ENCODE peak calls at places on chromosomes 7 and 10, in nine cellular contexts. Q is bronchial epithelial cell, J is H1, H is RWPE2, Y is MM.1S, L is GM06990, N is tibial nerve, P is pancreas, F is fibroblast of lung. I is an unnamed sample.

GRCh38 chr10:560314-560992 is 129.0 kb downstream of the DIP2C start:
- DNase-seq in Q (no peak), J (no peak), H (no peak), Y (no peak), L (no peak), N (no peak), P (peak), F (no peak), I (no peak)

GRCh38 chr7:24783731-24784130 is 26.5 kb upstream of the GSDME start:
- DNase-seq in Q (no peak), J (no peak), H (no peak), Y (no peak), L (no peak), N (no peak), P (no peak), F (no peak), I (no peak)

GRCh38 chr7:129845972-129846327 is 106.8 kb downstream of the UBE2H start:
- DNase-seq in Q (peak), J (no peak), H (no peak), Y (no peak), L (no peak), N (no peak), P (no peak), F (peak), I (no peak)

GRCh38 chr10:120513307-120513706 is 56.3 kb downstream of the PLPP4 start:
- DNase-seq in Q (no peak), J (no peak), H (no peak), Y (no peak), L (no peak), N (no peak), P (no peak), F (no peak), I (no peak)

GRCh38 chr7:157849726-157850125 is 512.9 kb downstream of the DNAJB6 start:
- DNase-seq in Q (no peak), J (no peak), H (no peak), Y (no peak), L (no peak), N (no peak), P (no peak), F (no peak), I (no peak)

GRCh38 chr7:102244601-102245000 is 42.1 kb upstream of the SH2B2 start:
- DNase-seq in Q (no peak), J (no peak), H (no peak), Y (no peak), L (no peak), N (no peak), P (no peak), F (no peak), I (no peak)

GRCh38 chr10:62626817-62627216 is 177.7 kb upstream of the ADO start:
- DNase-seq in Q (peak), J (no peak), H (no peak), Y (no peak), L (no peak), N (no peak), P (no peak), F (peak), I (no peak)

GRCh38 chr10:494556-494955 is 194.9 kb downstream of the DIP2C start:
- DNase-seq in Q (no peak), J (no peak), H (no peak), Y (no peak), L (no peak), N (no peak), P (no peak), F (no peak), I (no peak)

GRCh38 chr10:91185239-91185875 is 35.1 kb upstream of the PCGF5 start:
- DNase-seq in Q (no peak), J (no peak), H (no peak), Y (no peak), L (no peak), N (no peak), P (no peak), F (peak), I (no peak)

GRCh38 chr10:69676301-69676700 is 46.3 kb downstream of the FAM241B start:
- DNase-seq in Q (no peak), J (no peak), H (no peak), Y (no peak), L (no peak), N (no peak), P (no peak), F (no peak), I (no peak)

GRCh38 chr7:70037171-70037933 is 439.1 kb downstream of the AUTS2 start:
- DNase-seq in Q (no peak), J (no peak), H (no peak), Y (no peak), L (no peak), N (no peak), P (no peak), F (peak), I (no peak)

GRCh38 chr10:72310636-72311035 is 36.9 kb downstream of the DDIT4 start:
- DNase-seq in Q (peak), J (no peak), H (no peak), Y (no peak), L (no peak), N (no peak), P (no peak), F (no peak), I (no peak)

GRCh38 chr10:132700168-132701098 is 85.5 kb downstream of the NKX6-2 start:
- DNase-seq in Q (no peak), J (no peak), H (peak), Y (no peak), L (no peak), N (no peak), P (no peak), F (peak), I (peak)

GRCh38 chr10:131246089-131246488 is 65.4 kb downstream of the TCERG1L start:
- DNase-seq in Q (no peak), J (no peak), H (peak), Y (no peak), L (no peak), N (no peak), P (no peak), F (no peak), I (no peak)

GRCh38 chr10:33116293-33116697 is 158.3 kb upstream of the ITGB1 start:
- DNase-seq in Q (no peak), J (no peak), H (no peak), Y (no peak), L (no peak), N (peak), P (no peak), F (peak), I (no peak)

GRCh38 chr10:58856508-58857240 is 319.8 kb upstream of the PHYHIPL start:
- DNase-seq in Q (peak), J (peak), H (peak), Y (no peak), L (no peak), N (peak), P (peak), F (peak), I (no peak)

GRCh38 chr10:129501652-129502436 is 34.8 kb downstream of the MGMT start:
- DNase-seq in Q (peak), J (no peak), H (no peak), Y (no peak), L (peak), N (no peak), P (no peak), F (no peak), I (no peak)

GRCh38 chr10:132524443-132525285 is 12.9 kb upstream of the INPP5A start:
- DNase-seq in Q (no peak), J (no peak), H (no peak), Y (no peak), L (no peak), N (no peak), P (no peak), F (no peak), I (no peak)

GRCh38 chr10:30883116-30883515 is 148.5 kb downstream of the ZNF438 start:
- DNase-seq in Q (no peak), J (no peak), H (no peak), Y (no peak), L (no peak), N (no peak), P (no peak), F (no peak), I (no peak)

GRCh38 chr10:92880233-92880861 is 32.0 kb downstream of the EXOC6 start:
- DNase-seq in Q (peak), J (no peak), H (no peak), Y (peak), L (no peak), N (peak), P (no peak), F (peak), I (no peak)

GRCh38 chr10:128018236-128018635 is 108.0 kb downstream of the MKI67 start:
- DNase-seq in Q (no peak), J (no peak), H (no peak), Y (peak), L (no peak), N (no peak), P (no peak), F (peak), I (no peak)

GRCh38 chr7:79334841-79335240 is 118.6 kb downstream of the MAGI2 start:
- DNase-seq in Q (no peak), J (no peak), H (no peak), Y (no peak), L (no peak), N (no peak), P (no peak), F (peak), I (no peak)

GRCh38 chr10:119256897-119257296 is 49.5 kb downstream of the GRK5 start:
- DNase-seq in Q (no peak), J (no peak), H (no peak), Y (no peak), L (no peak), N (no peak), P (no peak), F (no peak), I (no peak)

GRCh38 chr10:57790703-57791102 is 477.0 kb downstream of the IPMK start:
- DNase-seq in Q (no peak), J (no peak), H (no peak), Y (no peak), L (no peak), N (no peak), P (no peak), F (no peak), I (no peak)

GRCh38 chr7:102122026-102122425 is 164.6 kb upstream of the SH2B2 start:
- DNase-seq in Q (peak), J (no peak), H (no peak), Y (peak), L (no peak), N (no peak), P (no peak), F (peak), I (no peak)

GRCh38 chr7:34748244-34749039 is 90.4 kb downstream of the NPSR1 start:
- DNase-seq in Q (peak), J (no peak), H (no peak), Y (peak), L (no peak), N (no peak), P (peak), F (peak), I (peak)

GRCh38 chr10:88693392-88694020 is 12.5 kb upstream of the LIPK start:
- DNase-seq in Q (no peak), J (no peak), H (no peak), Y (no peak), L (no peak), N (no peak), P (no peak), F (peak), I (no peak)

GRCh38 chr7:45657136-45657889 is 83.1 kb downstream of the ADCY1 start:
- DNase-seq in Q (no peak), J (no peak), H (no peak), Y (no peak), L (no peak), N (no peak), P (no peak), F (no peak), I (no peak)

GRCh38 chr10:27360581-27361172 is 120.1 kb upstream of the ACBD5 start:
- DNase-seq in Q (peak), J (peak), H (no peak), Y (peak), L (peak), N (peak), P (peak), F (peak), I (peak)

GRCh38 chr10:120195984-120196712 is 260.9 kb upstream of the PLPP4 start:
- DNase-seq in Q (no peak), J (no peak), H (no peak), Y (no peak), L (no peak), N (no peak), P (no peak), F (no peak), I (no peak)

GRCh38 chr10:5546891-5547683 is 22.3 kb downstream of the CALML3 start:
- DNase-seq in Q (peak), J (no peak), H (peak), Y (no peak), L (no peak), N (no peak), P (peak), F (no peak), I (peak)

GRCh38 chr10:5547934-5548660 is 23.3 kb downstream of the CALML3 start:
- DNase-seq in Q (peak), J (no peak), H (no peak), Y (no peak), L (no peak), N (no peak), P (peak), F (no peak), I (peak)

GRCh38 chr10:5549462-5550249 is 24.9 kb downstream of the CALML3 start:
- DNase-seq in Q (no peak), J (no peak), H (no peak), Y (no peak), L (no peak), N (no peak), P (no peak), F (no peak), I (no peak)

GRCh38 chr10:5545778-5546710 is 21.3 kb downstream of the CALML3 start:
- DNase-seq in Q (peak), J (no peak), H (no peak), Y (no peak), L (no peak), N (peak), P (no peak), F (peak), I (peak)

GRCh38 chr10:5547684-5547933 is 22.8 kb downstream of the CALML3 start:
- DNase-seq in Q (no peak), J (no peak), H (no peak), Y (no peak), L (no peak), N (no peak), P (no peak), F (peak), I (no peak)
- H3K4me3 ChIP-seq in Q (peak), J (no peak), H (no peak), Y (peak), L (no peak), N (no peak), P (no peak), F (peak), I (no peak)

DNA sequence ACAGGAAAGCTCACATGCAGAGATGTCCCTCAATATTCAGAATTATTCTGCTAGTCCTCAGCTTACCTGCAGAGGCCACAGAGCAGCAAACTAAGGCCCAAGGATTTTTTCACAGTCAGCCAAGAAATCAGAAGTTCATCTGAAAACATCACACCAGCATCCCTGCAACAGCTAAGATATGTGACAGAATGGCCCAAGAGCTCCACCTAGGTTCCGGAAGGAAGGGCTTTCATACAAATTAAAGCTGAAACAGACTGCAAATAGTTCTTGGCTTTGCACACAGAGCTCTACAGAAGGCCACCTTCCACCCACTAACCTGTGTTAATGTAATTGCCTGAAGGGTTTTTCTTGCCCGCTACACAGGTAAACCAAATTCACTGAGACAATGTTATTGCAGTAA is 438.8 kb upstream of the C7orf33 start:
- DNase-seq in Q (no peak), J (no peak), H (no peak), Y (no peak), L (no peak), N (no peak), P (no peak), F (no peak), I (no peak)
- TF ChIP-seq CTCF in Q (no peak), J (peak), H (no peak), Y (peak), L (peak), N (no peak), P (no peak), F (no peak), I (no peak)

GRCh38 chr7:151231964-151232271 is 365 bp upstream of the CHPF2 start:
- DNase-seq in Q (peak), J (no peak), H (no peak), Y (no peak), L (no peak), N (no peak), P (no peak), F (no peak), I (no peak)

GRCh38 chr7:151233111-151233701 is 923 bp downstream of the CHPF2 start:
- DNase-seq in Q (peak), J (no peak), H (no peak), Y (peak), L (peak), N (no peak), P (no peak), F (peak), I (no peak)

GRCh38 chr7:151232272-151233110 is at the start of gene CHPF2:
- DNase-seq in Q (peak), J (no peak), H (peak), Y (peak), L (peak), N (peak), P (peak), F (peak), I (peak)

GRCh38 chr7:151235091-151235787 is 3.0 kb downstream of the CHPF2 start:
- DNase-seq in Q (no peak), J (no peak), H (no peak), Y (no peak), L (no peak), N (no peak), P (no peak), F (no peak), I (no peak)

DNA sequence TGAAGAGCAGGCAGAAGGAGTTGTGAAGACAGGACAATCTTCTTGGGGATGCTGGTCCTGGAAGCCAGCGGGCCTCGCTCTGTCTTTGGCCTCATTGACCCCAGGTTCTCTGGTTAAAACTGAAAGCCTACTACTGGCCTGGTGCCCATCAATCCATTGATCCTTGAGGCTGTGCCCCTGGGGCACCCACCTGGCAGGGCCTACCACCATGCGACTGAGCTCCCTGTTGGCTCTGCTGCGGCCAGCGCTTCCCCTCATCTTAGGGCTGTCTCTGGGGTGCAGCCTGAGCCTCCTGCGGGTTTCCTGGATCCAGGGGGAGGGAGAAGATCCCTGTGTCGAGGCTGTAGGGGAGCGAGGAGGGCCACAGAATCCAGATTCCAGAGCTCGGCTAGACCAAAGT is 1.5 kb downstream of the CHPF2 start:
- DNase-seq in Q (no peak), J (no peak), H (no peak), Y (no peak), L (no peak), N (no peak), P (no peak), F (no peak), I (no peak)
- H3K4me3 ChIP-seq in Q (no peak), J (peak), H (peak), Y (peak), L (peak), N (no peak), P (peak), F (peak), I (no peak)

DNA sequence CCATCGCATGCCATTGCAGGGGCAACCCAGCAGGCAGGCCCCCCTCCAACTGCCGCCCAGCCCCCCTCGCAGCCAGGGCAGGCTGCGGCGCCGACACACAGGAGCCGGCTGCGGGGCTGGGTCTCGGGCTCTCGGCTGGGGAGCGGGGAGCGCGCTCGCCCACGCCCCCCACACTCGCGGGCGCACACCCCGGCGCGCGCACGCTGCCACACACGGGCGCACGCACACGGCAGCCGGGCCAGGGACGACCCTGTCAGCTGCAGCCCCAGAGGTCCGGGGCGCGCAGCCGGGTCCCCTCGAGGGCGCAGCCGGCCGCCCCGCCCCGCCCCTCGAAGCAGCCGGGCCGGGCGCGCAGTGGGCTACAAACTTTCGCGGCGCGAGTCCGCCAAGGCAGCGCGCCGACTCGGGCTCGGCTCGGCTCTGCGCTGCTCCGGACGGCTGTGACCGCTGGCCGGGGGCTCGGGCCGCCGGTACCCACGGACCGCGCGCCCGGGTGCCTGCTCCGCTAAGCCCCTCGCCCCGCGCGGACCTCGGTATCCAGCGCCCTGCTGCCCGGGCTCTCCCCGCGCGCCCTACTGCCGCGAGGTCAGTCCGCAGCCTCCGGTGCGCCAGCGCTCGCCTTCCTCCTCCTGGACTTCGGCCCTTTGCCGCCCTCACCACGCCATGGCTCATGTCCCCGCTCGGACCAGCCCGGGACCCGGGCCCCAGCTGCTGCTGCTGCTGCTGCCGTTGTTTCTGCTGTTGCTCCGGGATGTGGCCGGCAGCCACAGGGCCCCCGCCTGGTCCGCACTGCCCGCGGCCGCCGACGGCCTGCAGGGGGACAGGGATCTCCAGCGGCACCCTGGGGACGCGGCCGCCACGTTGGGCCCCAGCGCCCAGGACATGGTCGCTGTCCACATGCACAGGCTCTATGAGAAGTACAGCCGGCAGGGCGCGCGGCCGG is at the start of gene GDF10:
- DNase-seq in Q (no peak), J (no peak), H (no peak), Y (no peak), L (no peak), N (no peak), P (no peak), F (no peak), I (no peak)
- TF ChIP-seq CTCF in Q (no peak), J (peak), H (no peak), Y (no peak), L (no peak), N (no peak), P (no peak), F (no peak), I (no peak)

DNA sequence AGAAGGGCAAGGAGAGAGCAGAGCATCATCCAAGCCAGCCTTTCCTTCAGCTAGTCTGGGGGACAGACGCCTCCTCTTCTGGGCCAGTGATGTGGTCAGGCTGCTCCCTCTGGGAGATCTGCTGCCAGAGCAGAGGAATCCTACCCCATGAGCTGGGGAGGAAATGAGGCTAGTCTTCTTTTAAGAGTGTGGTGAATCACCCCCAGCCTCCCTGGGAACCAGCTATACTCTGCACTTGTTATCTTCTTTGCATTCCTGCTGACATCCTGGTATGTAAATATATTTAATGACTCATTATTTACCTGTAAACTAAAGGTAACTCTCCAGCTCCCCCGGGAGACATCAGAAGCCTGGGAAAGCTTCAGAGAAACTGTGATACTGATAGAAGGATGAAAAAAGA is 41.6 kb upstream of the EPHB6 start:
- DNase-seq in Q (peak), J (peak), H (no peak), Y (no peak), L (no peak), N (no peak), P (no peak), F (no peak), I (no peak)
- H3K4me3 ChIP-seq in Q (no peak), J (no peak), H (no peak), Y (no peak), L (no peak), N (no peak), P (no peak), F (no peak), I (no peak)

GRCh38 chr10:75019360-75019759 is 92.1 kb upstream of the SAMD8 start:
- DNase-seq in Q (peak), J (no peak), H (no peak), Y (peak), L (no peak), N (no peak), P (no peak), F (peak), I (no peak)
- TF ChIP-seq CTCF in Q (peak), J (no peak), H (peak), Y (peak), L (peak), N (peak), P (no peak), F (peak), I (no peak)

I was measured in mucosa of descending colon.